ENCODE peak calls at places on chromosomes 12 and 14, in six cellular contexts. U is fibroblast of the aortic adventitia, F is AG10803, D is activated B cell treated with CpG ODN at 0.5 μM for 24 hours, S is tibial artery, O is cardiac muscle cell. Z is an unnamed sample.

GRCh38 chr12:51160814-51161459 is 12.0 kb downstream of the TFCP2 start:
- DNase-seq in O (peak), F (peak), D (no peak), U (peak), S (no peak), Z (no peak)

GRCh38 chr12:115672506-115673080 is 604.9 kb downstream of the MED13L start:
- DNase-seq in O (no peak), U (no peak), F (no peak), D (no peak), S (no peak), Z (no peak)

GRCh38 chr14:85344847-85345591 is 184.9 kb upstream of the FLRT2 start:
- DNase-seq in S (no peak), F (no peak), O (no peak), D (no peak), U (no peak), Z (no peak)

GRCh38 chr14:100587763-100588411 is 670 bp upstream of the BEGAIN start:
- DNase-seq in O (peak), S (no peak), D (peak), F (no peak), U (peak), Z (peak)

GRCh38 chr14:24241829-24242443 is 487 bp downstream of the TINF2 start:
- DNase-seq in U (peak), S (peak), F (peak), D (peak), O (peak), Z (peak)

GRCh38 chr12:123384318-123384993 is 524 bp downstream of the KMT5A start:
- DNase-seq in S (no peak), O (no peak), U (no peak), F (no peak), D (no peak), Z (no peak)

GRCh38 chr14:67622675-67623074 is 3.0 kb downstream of the ARG2 start:
- DNase-seq in U (peak), D (no peak), F (peak), O (peak), S (peak), Z (no peak)

GRCh38 chr12:67034110-67034879 is 234.9 kb upstream of the CAND1 start:
- DNase-seq in D (no peak), O (peak), U (no peak), S (no peak), F (no peak), Z (no peak)

GRCh38 chr12:124861492-124861891 is 2.2 kb downstream of the SCARB1 start:
- DNase-seq in O (peak), F (peak), S (peak), U (peak), D (no peak), Z (no peak)

GRCh38 chr12:128969480-128970055 is 116.3 kb downstream of the GLT1D1 start:
- DNase-seq in U (no peak), F (no peak), S (no peak), D (no peak), O (no peak), Z (no peak)

GRCh38 chr14:66228267-66228970 is 257.8 kb upstream of the CCDC196 start:
- DNase-seq in U (peak), O (peak), F (peak), D (no peak), S (no peak), Z (no peak)

GRCh38 chr14:32468955-32469354 is 139.9 kb downstream of the AKAP6 start:
- DNase-seq in S (peak), D (no peak), F (peak), O (peak), U (peak), Z (no peak)

GRCh38 chr12:49838973-49839633 is 3.8 kb downstream of the BCDIN3D start:
- DNase-seq in O (peak), D (no peak), U (peak), S (no peak), F (peak), Z (no peak)

GRCh38 chr12:116162071-116162470 is 115.4 kb downstream of the MED13L start:
- DNase-seq in S (no peak), D (no peak), U (no peak), F (no peak), O (no peak), Z (no peak)

GRCh38 chr12:84912191-84913142 is at the start of gene SLC6A15:
- DNase-seq in F (peak), S (peak), U (peak), D (no peak), O (peak), Z (no peak)

GRCh38 chr12:67651380-67651695 is 2.8 kb downstream of the DYRK2 start:
- DNase-seq in U (peak), F (peak), S (no peak), D (no peak), O (peak), Z (no peak)

GRCh38 chr12:6951551-6952120 is 480 bp downstream of the PTPN6 start:
- DNase-seq in O (no peak), S (no peak), D (no peak), F (no peak), U (no peak), Z (no peak)

GRCh38 chr12:127149226-127149964 is 1117.6 kb upstream of the TMEM132C start:
- DNase-seq in S (no peak), O (peak), F (peak), D (no peak), U (peak), Z (no peak)

GRCh38 chr12:25755681-25756260 is 202.7 kb upstream of the LMNTD1 start:
- DNase-seq in O (peak), S (no peak), U (no peak), D (no peak), F (no peak), Z (no peak)

GRCh38 chr14:93035917-93036651 is 79.6 kb downstream of the ITPK1 start:
- DNase-seq in D (no peak), U (peak), S (no peak), O (peak), F (peak), Z (no peak)

GRCh38 chr12:34341362-34341733 is 319.1 kb downstream of the ALG10 start:
- DNase-seq in D (no peak), F (no peak), U (no peak), S (no peak), O (no peak), Z (no peak)

GRCh38 chr14:91418387-91419043 is 895 bp upstream of the CCDC88C start:
- DNase-seq in S (peak), O (peak), U (peak), F (peak), D (peak), Z (peak)

GRCh38 chr12:24600996-24601395 is 347.9 kb downstream of the BCAT1 start:
- DNase-seq in S (no peak), D (no peak), O (peak), U (peak), F (peak), Z (no peak)

GRCh38 chr12:6647083-6647604 is at the start of gene ACRBP:
- DNase-seq in F (peak), D (peak), U (peak), S (peak), O (peak), Z (peak)

GRCh38 chr12:26195250-26195640 is at the start of gene SSPN:
- DNase-seq in F (peak), O (peak), S (peak), D (peak), U (peak), Z (no peak)

GRCh38 chr14:55731247-55731872 is 151.4 kb downstream of the KTN1 start:
- DNase-seq in O (no peak), S (no peak), U (no peak), F (no peak), D (no peak), Z (no peak)

GRCh38 chr14:76640923-76641395 is 120.3 kb upstream of the VASH1 start:
- DNase-seq in O (no peak), S (no peak), F (no peak), U (no peak), D (no peak), Z (no peak)

GRCh38 chr14:24634158-24634557 is at the start of gene GZMB:
- DNase-seq in D (no peak), O (no peak), F (no peak), U (no peak), S (no peak), Z (no peak)

GRCh38 chr12:120228291-120229070 is 27.6 kb upstream of the RPLP0 start:
- DNase-seq in O (peak), D (peak), U (peak), S (peak), F (peak), Z (peak)

GRCh38 chr12:13454991-13455696 is 258.6 kb downstream of the EMP1 start:
- DNase-seq in F (no peak), U (no peak), O (no peak), D (no peak), S (no peak), Z (no peak)

GRCh38 chr14:77120771-77121743 is 20.5 kb downstream of the ZDHHC22 start:
- DNase-seq in F (no peak), D (peak), S (no peak), U (no peak), O (peak), Z (peak)

GRCh38 chr12:69925291-69925690 is 100.3 kb downstream of the MYRFL start:
- DNase-seq in D (no peak), S (no peak), F (no peak), U (no peak), O (no peak), Z (no peak)

GRCh38 chr14:72434856-72435255 is 459.0 kb downstream of the DPF3 start:
- DNase-seq in D (no peak), O (no peak), U (no peak), F (peak), S (no peak), Z (no peak)

GRCh38 chr12:82517027-82517426 is 158.7 kb downstream of the METTL25 start:
- DNase-seq in O (peak), D (no peak), F (peak), S (no peak), U (no peak), Z (no peak)
- TF ChIP-seq CTCF in O (peak), D (no peak), F (peak), S (no peak), U (peak), Z (peak)

DNA sequence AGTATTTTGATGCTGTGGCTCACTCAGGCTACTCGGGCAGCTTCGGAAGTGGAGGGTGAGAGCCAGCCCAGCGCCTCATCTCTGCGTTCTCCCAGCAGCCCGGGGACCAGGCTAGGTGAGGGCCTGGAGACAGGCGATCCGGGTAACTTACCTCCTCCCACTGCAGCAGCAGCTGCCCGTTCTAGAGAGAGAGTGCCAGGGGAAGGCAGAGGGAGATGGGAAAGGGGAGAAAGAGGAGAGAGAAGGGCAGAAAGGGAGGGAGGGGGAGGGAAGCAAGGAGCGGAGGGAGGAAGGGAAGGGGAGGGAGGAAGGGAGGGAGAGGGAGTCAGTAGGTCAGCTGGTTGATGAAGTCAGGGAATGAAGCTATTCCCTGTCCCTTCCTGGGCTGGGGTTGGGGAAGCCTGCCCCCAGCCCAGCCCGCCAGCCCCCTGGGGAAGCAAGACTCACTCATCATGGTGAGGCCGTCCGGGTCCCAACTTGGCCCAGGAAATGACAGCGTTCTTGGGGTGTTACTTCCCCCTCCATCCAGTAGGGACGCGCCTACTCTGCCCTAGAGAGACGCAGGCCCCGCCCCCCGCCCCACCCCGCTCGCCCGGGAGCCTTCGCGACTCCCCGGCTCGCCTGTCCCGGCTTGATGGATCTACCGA is at the start of gene IFI27L2:
- DNase-seq in S (peak), U (peak), O (peak), F (peak), D (peak), Z (peak)
- TF ChIP-seq CTCF in S (peak), U (peak), O (peak), F (peak), D (no peak), Z (peak)

GRCh38 chr12:15155271-15155670 is 65.9 kb downstream of the RERG start:
- DNase-seq in S (no peak), F (no peak), D (no peak), O (peak), U (no peak), Z (no peak)

GRCh38 chr12:15152864-15153263 is 68.4 kb downstream of the RERG start:
- DNase-seq in O (peak), D (no peak), S (no peak), U (peak), F (peak), Z (no peak)

GRCh38 chr12:15152456-15152855 is 68.8 kb downstream of the RERG start:
- DNase-seq in S (peak), O (peak), D (no peak), F (peak), U (peak), Z (no peak)

GRCh38 chr12:15154108-15154507 is 67.1 kb downstream of the RERG start:
- DNase-seq in S (no peak), D (no peak), U (no peak), F (no peak), O (no peak), Z (no peak)

GRCh38 chr12:15151141-15152091 is 69.8 kb downstream of the RERG start:
- DNase-seq in U (peak), O (peak), S (no peak), F (no peak), D (no peak), Z (no peak)
- TF ChIP-seq CTCF in U (peak), O (peak), S (peak), F (peak), D (no peak), Z (peak)

GRCh38 chr12:73935817-73936216 is 601.8 kb upstream of the ATXN7L3B start:
- DNase-seq in D (no peak), F (no peak), S (no peak), O (no peak), U (no peak), Z (no peak)
- TF ChIP-seq CTCF in D (no peak), F (no peak), S (no peak), O (no peak), U (no peak), Z (no peak)

GRCh38 chr14:45134051-45134958 is at the start of gene FKBP3:
- DNase-seq in O (peak), S (peak), F (peak), D (peak), U (peak), Z (peak)
- TF ChIP-seq CTCF in O (peak), S (no peak), F (peak), D (no peak), U (peak), Z (no peak)

GRCh38 chr12:42589465-42590323 is at the start of gene PRICKLE1:
- DNase-seq in D (peak), O (peak), F (peak), S (no peak), U (peak), Z (no peak)

GRCh38 chr12:42587564-42588307 is 1.8 kb downstream of the PRICKLE1 start:
- DNase-seq in U (peak), D (no peak), S (no peak), O (peak), F (no peak), Z (no peak)

GRCh38 chr12:42588308-42588836 is 1.2 kb downstream of the PRICKLE1 start:
- DNase-seq in O (peak), S (no peak), U (peak), F (no peak), D (no peak), Z (no peak)

GRCh38 chr12:42590324-42590934 is 883 bp upstream of the PRICKLE1 start:
- DNase-seq in F (no peak), D (peak), U (no peak), O (peak), S (peak), Z (no peak)

GRCh38 chr12:42588981-42589464 is 523 bp downstream of the PRICKLE1 start:
- DNase-seq in O (peak), U (peak), F (no peak), S (peak), D (peak), Z (no peak)
- TF ChIP-seq CTCF in O (peak), U (peak), F (peak), S (peak), D (no peak), Z (no peak)

Z was measured in CD14-positive monocyte.